ENCODE peak calls at places on chromosomes 6 and 20, in ten cellular contexts. Q is Panc1, S is heart left ventricle, X is ovary, Y is GM23338, T is gastrocnemius medialis, J is prostate gland, K is thyroid gland, B is body of pancreas, I is mammary epithelial cell. F is an unnamed sample.

GRCh38 chr6:133837801-133838349 is 51.0 kb upstream of the TCF21 start:
- DNase-seq in X (peak; percentile 36), Y (peak; percentile 95), I (peak; percentile 69), Q (peak; percentile 20), S (no peak), B (peak; percentile 67), K (peak; percentile 74), J (peak; percentile 33), T (no peak), F (peak; percentile 53)

GRCh38 chr20:34995192-34995591 is 39.5 kb downstream of the MYH7B start:
- DNase-seq in J (no peak), T (no peak), X (no peak), B (no peak), Y (no peak), I (no peak), Q (no peak), K (no peak), S (no peak), F (no peak)

GRCh38 chr6:54618597-54618996 is 228.0 kb upstream of the FAM83B start:
- DNase-seq in I (no peak), K (no peak), Y (no peak), S (no peak), X (no peak), Q (no peak), J (no peak), T (no peak), B (no peak), F (no peak)

GRCh38 chr6:129046526-129046925 is 163.6 kb downstream of the LAMA2 start:
- DNase-seq in I (no peak), K (no peak), X (no peak), B (no peak), Y (no peak), J (no peak), Q (no peak), S (no peak), T (no peak), F (no peak)

GRCh38 chr20:45337367-45338120 is 10.7 kb downstream of the SDC4 start:
- DNase-seq in J (no peak), K (peak; percentile 87), T (peak; percentile 73), Y (no peak), I (peak; percentile 81), X (peak; percentile 52), Q (no peak), S (peak; percentile 84), B (peak; percentile 81), F (peak; percentile 69)

GRCh38 chr6:12363651-12364381 is 73.7 kb downstream of the EDN1 start:
- DNase-seq in S (no peak), T (no peak), J (no peak), K (no peak), I (no peak), Y (no peak), Q (no peak), B (peak; percentile 68), X (no peak), F (peak; percentile 34)

GRCh38 chr6:114346451-114346850 is 3.6 kb upstream of the HS3ST5 start:
- DNase-seq in J (no peak), X (no peak), Y (no peak), Q (no peak), I (no peak), T (no peak), B (no peak), K (no peak), S (no peak), F (no peak)

GRCh38 chr20:64057628-64058498 is 5.1 kb upstream of the TCEA2 start:
- DNase-seq in J (peak; percentile 53), B (peak; percentile 72), X (peak; percentile 73), K (peak; percentile 69), Q (no peak), Y (peak; percentile 92), S (peak; percentile 83), T (peak; percentile 41), I (no peak), F (peak; percentile 70)

GRCh38 chr6:101605874-101606273 is 212.4 kb downstream of the GRIK2 start:
- DNase-seq in S (no peak), I (peak; percentile 74), X (no peak), Y (no peak), J (no peak), T (no peak), Q (no peak), B (no peak), K (no peak), F (no peak)

GRCh38 chr6:83884523-83884922 is 25.0 kb downstream of the CYB5R4 start:
- DNase-seq in I (peak; percentile 34), T (no peak), S (no peak), K (no peak), X (no peak), Q (no peak), B (no peak), J (no peak), Y (peak; percentile 57), F (no peak)

GRCh38 chr6:75170666-75171065 is 35.2 kb downstream of the COL12A1 start:
- DNase-seq in Q (no peak), B (no peak), K (no peak), X (no peak), T (no peak), S (no peak), Y (no peak), J (no peak), I (no peak), F (no peak)

GRCh38 chr6:41426438-41426851 is 91.0 kb downstream of the NCR2 start:
- DNase-seq in Y (peak; percentile 81), T (no peak), S (no peak), K (no peak), J (no peak), B (no peak), Q (no peak), X (no peak), I (no peak), F (no peak)

GRCh38 chr6:109308018-109308492 is 74.2 kb downstream of the CD164 start:
- DNase-seq in Q (peak; percentile 27), J (no peak), I (peak; percentile 58), X (no peak), Y (no peak), K (peak; percentile 40), T (peak; percentile 73), B (peak; percentile 97), S (peak; percentile 45), F (peak; percentile 42)

GRCh38 chr6:139296927-139297326 is 5.1 kb upstream of the TXLNB start:
- DNase-seq in S (no peak), B (no peak), T (no peak), I (peak; percentile 68), J (no peak), K (no peak), Q (no peak), Y (no peak), X (no peak), F (no peak)

GRCh38 chr20:58366016-58366415 is 23.0 kb upstream of the VAPB start:
- DNase-seq in K (no peak), B (no peak), X (no peak), I (no peak), T (no peak), Q (no peak), Y (peak; percentile 52), S (no peak), J (no peak), F (no peak)

GRCh38 chr6:111183702-111184517 is 96.6 kb downstream of the SLC16A10 start:
- DNase-seq in Q (no peak), I (no peak), Y (no peak), K (no peak), S (no peak), T (no peak), X (no peak), B (no peak), J (no peak), F (no peak)

GRCh38 chr6:114879719-114880118 is 536.9 kb upstream of the HS3ST5 start:
- DNase-seq in K (no peak), J (no peak), B (peak; percentile 34), X (no peak), S (no peak), T (no peak), Q (no peak), Y (no peak), I (no peak), F (no peak)

DNA sequence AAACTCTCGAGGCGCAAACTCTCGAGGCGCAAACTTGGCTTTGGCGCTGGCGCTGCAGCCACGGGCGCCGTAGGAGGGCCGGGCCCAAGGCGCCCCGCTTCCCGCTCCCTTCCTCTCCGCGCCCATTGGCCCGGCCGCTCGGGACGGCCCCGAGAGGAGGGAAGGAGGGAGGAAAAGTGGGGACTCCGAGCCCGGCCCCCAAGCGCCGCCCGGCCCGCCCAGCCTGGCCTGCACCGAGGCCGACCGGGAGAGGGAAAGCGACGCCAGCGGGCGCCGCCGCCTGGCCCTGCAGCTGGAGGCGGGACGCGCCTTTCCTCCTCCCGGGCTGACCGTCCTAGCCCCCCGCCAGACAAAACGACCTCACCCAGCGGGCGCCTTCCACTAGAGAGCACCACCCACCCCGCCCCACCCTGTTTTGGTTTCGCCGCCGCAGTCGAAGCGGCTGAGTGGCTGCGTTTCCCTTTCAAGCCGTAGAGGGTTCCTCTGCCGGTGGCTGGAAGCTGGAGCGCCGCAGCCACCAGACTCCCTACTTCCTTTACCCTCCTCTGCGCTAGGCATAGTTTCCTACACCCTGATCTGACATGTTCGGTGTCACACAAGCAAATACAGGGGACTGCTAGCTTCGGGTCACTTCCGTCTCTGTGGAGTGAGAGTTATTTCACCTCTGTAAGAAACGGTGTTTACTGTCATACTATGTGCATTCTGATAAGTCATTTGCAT is at the start of gene MBOAT1:
- DNase-seq in B (peak; percentile 90), K (peak; percentile 93), I (peak; percentile 96), Q (no peak), J (peak; percentile 89), S (peak; percentile 96), T (peak; percentile 80), Y (peak; percentile 88), X (peak; percentile 90), F (peak; percentile 92)
- TF ChIP-seq CTCF in B (no peak), K (no peak), I (peak; percentile 23), Q (peak; percentile 32), J (peak; percentile 16), S (no peak), T (peak; percentile 21), Y (peak; percentile 2), X (no peak), F (no peak)

DNA sequence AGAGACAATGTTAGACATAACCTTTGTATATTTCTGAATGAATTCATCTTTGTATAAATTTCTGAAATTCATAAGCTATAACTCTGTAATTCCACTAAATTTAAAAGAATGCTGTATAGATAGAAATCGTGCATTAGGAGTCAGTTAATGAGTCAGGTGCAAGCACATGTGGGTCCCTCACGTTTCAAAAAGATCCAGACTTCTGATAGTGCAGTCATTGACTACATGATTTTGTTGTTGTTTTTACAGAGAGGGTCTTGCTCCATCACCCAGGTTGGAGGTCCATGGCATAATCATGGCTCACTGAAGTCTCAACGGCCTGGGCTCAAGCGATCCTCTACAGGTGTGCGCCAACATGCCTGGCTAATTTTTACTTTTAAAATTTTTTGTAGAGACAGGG is 14.6 kb downstream of the ESF1 start:
- DNase-seq in T (no peak), Y (no peak), B (no peak), J (no peak), I (no peak), X (no peak), Q (no peak), S (no peak), K (no peak), F (no peak)
- H3K36me3 ChIP-seq in T (peaks cover 6% of the 10 kb centered on the region), Y (peaks cover 75% of the 10 kb centered on the region), B (no peaks in the 10 kb centered on the region), J (no peaks in the 10 kb centered on the region), I (peaks cover 59% of the 10 kb centered on the region), X (no peaks in the 10 kb centered on the region), Q (peaks cover 74% of the 10 kb centered on the region), S (peaks cover 96% of the 10 kb centered on the region), K (peaks cover 27% of the 10 kb centered on the region), F (peaks cover 15% of the 10 kb centered on the region)

GRCh38 chr6:153392156-153392555 is 261.1 kb upstream of the RGS17 start:
- DNase-seq in Q (no peak), I (peak; percentile 3), K (no peak), B (no peak), T (no peak), S (no peak), X (no peak), Y (no peak), J (no peak), F (no peak)
- H3K4me1 ChIP-seq in Q (no peaks in the 10 kb centered on the region), I (no peaks in the 10 kb centered on the region), K (no peaks in the 10 kb centered on the region), B (no peaks in the 10 kb centered on the region), T (no peaks in the 10 kb centered on the region), S (no peaks in the 10 kb centered on the region), X (no peaks in the 10 kb centered on the region), Y (no peaks in the 10 kb centered on the region), J (no peaks in the 10 kb centered on the region), F (no peaks in the 10 kb centered on the region)

GRCh38 chr20:9903048-9903651 is 64.3 kb upstream of the PAK5 start:
- DNase-seq in B (peak; percentile 3), Q (no peak), I (no peak), T (no peak), S (no peak), X (no peak), Y (peak; percentile 83), J (no peak), K (peak; percentile 6), F (no peak)
- TF ChIP-seq CTCF in B (peak; percentile 21), Q (peak; percentile 59), I (peak; percentile 55), T (no peak), S (peak; percentile 37), X (no peak), Y (peak; percentile 80), J (no peak), K (no peak), F (no peak)

F was measured in lung.